ENCODE peak calls at places on chromosomes 5 and 9, in seven cellular contexts. One of them, this sample, is unnamed. For H3K9me3 and H3K4me1, the result is how much of the 10 kb centered on the place peaks cover.

GRCh38 chr5:150103678-150104549 is 17.6 kb upstream of the CSF1R start:
- DNase-seq in PC-3: no peak
- DNase-seq in H9: no peak
- DNase-seq in kidney: no peak
- DNase-seq in effector memory CD4-positive, alpha-beta T cell: no peak
- DNase-seq in tibial artery: no peak
- DNase-seq in pancreas: no peak
- DNase-seq in this sample: no peak

GRCh38 chr5:93100976-93101375 is 480.0 kb downstream of the NR2F1-AS1 start:
- DNase-seq in pancreas: no peak
- DNase-seq in effector memory CD4-positive, alpha-beta T cell: no peak
- DNase-seq in PC-3: no peak
- DNase-seq in kidney: no peak
- DNase-seq in tibial artery: no peak
- DNase-seq in H9: no peak
- DNase-seq in this sample: no peak

GRCh38 chr9:106875548-106875947 is 12.6 kb downstream of the ZNF462 start:
- DNase-seq in kidney: no peak
- DNase-seq in H9: no peak
- DNase-seq in PC-3: peak
- DNase-seq in tibial artery: no peak
- DNase-seq in pancreas: no peak
- DNase-seq in effector memory CD4-positive, alpha-beta T cell: no peak
- DNase-seq in this sample: no peak

GRCh38 chr5:73918791-73919221 is 292.8 kb downstream of the ARHGEF28 start:
- DNase-seq in kidney: no peak
- DNase-seq in H9: no peak
- DNase-seq in tibial artery: no peak
- DNase-seq in pancreas: no peak
- DNase-seq in PC-3: no peak
- DNase-seq in effector memory CD4-positive, alpha-beta T cell: no peak
- DNase-seq in this sample: no peak

GRCh38 chr5:176534640-176535039 is 2.6 kb downstream of the RNF44 start:
- DNase-seq in H9: no peak
- DNase-seq in effector memory CD4-positive, alpha-beta T cell: no peak
- DNase-seq in pancreas: peak
- DNase-seq in tibial artery: no peak
- DNase-seq in kidney: peak
- DNase-seq in PC-3: no peak
- DNase-seq in this sample: no peak

GRCh38 chr5:178895615-178896571 is at the start of gene ZFP2:
- DNase-seq in PC-3: peak
- DNase-seq in pancreas: peak
- DNase-seq in tibial artery: peak
- DNase-seq in H9: peak
- DNase-seq in kidney: peak
- DNase-seq in effector memory CD4-positive, alpha-beta T cell: peak
- DNase-seq in this sample: peak

GRCh38 chr9:79220666-79221065 is 351.1 kb upstream of the TLE4 start:
- DNase-seq in H9: no peak
- DNase-seq in pancreas: no peak
- DNase-seq in PC-3: no peak
- DNase-seq in tibial artery: no peak
- DNase-seq in kidney: no peak
- DNase-seq in effector memory CD4-positive, alpha-beta T cell: no peak
- DNase-seq in this sample: no peak

GRCh38 chr5:1555011-1555807 is 31.4 kb upstream of the LPCAT1 start:
- DNase-seq in PC-3: peak
- DNase-seq in pancreas: no peak
- DNase-seq in kidney: no peak
- DNase-seq in H9: no peak
- DNase-seq in effector memory CD4-positive, alpha-beta T cell: no peak
- DNase-seq in tibial artery: no peak
- DNase-seq in this sample: no peak

GRCh38 chr5:146034605-146035004 is 70.8 kb downstream of the PLAC8L1 start:
- DNase-seq in effector memory CD4-positive, alpha-beta T cell: no peak
- DNase-seq in H9: no peak
- DNase-seq in pancreas: no peak
- DNase-seq in tibial artery: no peak
- DNase-seq in PC-3: no peak
- DNase-seq in kidney: no peak
- DNase-seq in this sample: no peak

GRCh38 chr5:118044169-118044568 is 944.2 kb downstream of the DTWD2 start:
- DNase-seq in H9: no peak
- DNase-seq in pancreas: no peak
- DNase-seq in PC-3: no peak
- DNase-seq in effector memory CD4-positive, alpha-beta T cell: no peak
- DNase-seq in tibial artery: no peak
- DNase-seq in kidney: no peak
- DNase-seq in this sample: no peak

GRCh38 chr5:6820851-6821479 is 107.7 kb downstream of the TENT4A start:
- DNase-seq in effector memory CD4-positive, alpha-beta T cell: peak
- DNase-seq in H9: peak
- DNase-seq in pancreas: no peak
- DNase-seq in PC-3: peak
- DNase-seq in tibial artery: no peak
- DNase-seq in kidney: no peak
- DNase-seq in this sample: no peak

GRCh38 chr9:98438701-98439100 is 183.3 kb upstream of the TBC1D2 start:
- DNase-seq in H9: no peak
- DNase-seq in pancreas: no peak
- DNase-seq in kidney: no peak
- DNase-seq in tibial artery: no peak
- DNase-seq in effector memory CD4-positive, alpha-beta T cell: no peak
- DNase-seq in PC-3: no peak
- DNase-seq in this sample: no peak

GRCh38 chr5:159210306-159210722 is 961 bp upstream of the RNF145 start:
- DNase-seq in PC-3: peak
- DNase-seq in effector memory CD4-positive, alpha-beta T cell: no peak
- DNase-seq in pancreas: no peak
- DNase-seq in tibial artery: no peak
- DNase-seq in H9: no peak
- DNase-seq in kidney: no peak
- DNase-seq in this sample: no peak

GRCh38 chr5:85334-85995 is 6.5 kb upstream of the PLEKHG4B start:
- DNase-seq in PC-3: no peak
- DNase-seq in effector memory CD4-positive, alpha-beta T cell: no peak
- DNase-seq in kidney: no peak
- DNase-seq in tibial artery: no peak
- DNase-seq in H9: no peak
- DNase-seq in pancreas: no peak
- DNase-seq in this sample: no peak

GRCh38 chr5:124742983-124743533 is 3.4 kb downstream of the ZNF608 start:
- DNase-seq in kidney: no peak
- DNase-seq in pancreas: no peak
- DNase-seq in effector memory CD4-positive, alpha-beta T cell: no peak
- DNase-seq in PC-3: peak
- DNase-seq in tibial artery: no peak
- DNase-seq in H9: no peak
- DNase-seq in this sample: peak

GRCh38 chr5:143057580-143057999 is 287.4 kb downstream of the ARHGAP26 start:
- DNase-seq in PC-3: no peak
- DNase-seq in H9: no peak
- DNase-seq in tibial artery: no peak
- DNase-seq in pancreas: no peak
- DNase-seq in kidney: no peak
- DNase-seq in effector memory CD4-positive, alpha-beta T cell: no peak
- DNase-seq in this sample: no peak

GRCh38 chr5:65050826-65051498 is 282.2 kb downstream of the CWC27 start:
- DNase-seq in PC-3: no peak
- DNase-seq in tibial artery: no peak
- DNase-seq in H9: no peak
- DNase-seq in pancreas: no peak
- DNase-seq in kidney: no peak
- DNase-seq in effector memory CD4-positive, alpha-beta T cell: no peak
- DNase-seq in this sample: no peak

GRCh38 chr5:180464603-180464970 is 29.6 kb upstream of the CNOT6 start:
- DNase-seq in H9: no peak
- DNase-seq in pancreas: no peak
- DNase-seq in effector memory CD4-positive, alpha-beta T cell: no peak
- DNase-seq in PC-3: peak
- DNase-seq in kidney: no peak
- DNase-seq in tibial artery: no peak
- DNase-seq in this sample: no peak

DNA sequence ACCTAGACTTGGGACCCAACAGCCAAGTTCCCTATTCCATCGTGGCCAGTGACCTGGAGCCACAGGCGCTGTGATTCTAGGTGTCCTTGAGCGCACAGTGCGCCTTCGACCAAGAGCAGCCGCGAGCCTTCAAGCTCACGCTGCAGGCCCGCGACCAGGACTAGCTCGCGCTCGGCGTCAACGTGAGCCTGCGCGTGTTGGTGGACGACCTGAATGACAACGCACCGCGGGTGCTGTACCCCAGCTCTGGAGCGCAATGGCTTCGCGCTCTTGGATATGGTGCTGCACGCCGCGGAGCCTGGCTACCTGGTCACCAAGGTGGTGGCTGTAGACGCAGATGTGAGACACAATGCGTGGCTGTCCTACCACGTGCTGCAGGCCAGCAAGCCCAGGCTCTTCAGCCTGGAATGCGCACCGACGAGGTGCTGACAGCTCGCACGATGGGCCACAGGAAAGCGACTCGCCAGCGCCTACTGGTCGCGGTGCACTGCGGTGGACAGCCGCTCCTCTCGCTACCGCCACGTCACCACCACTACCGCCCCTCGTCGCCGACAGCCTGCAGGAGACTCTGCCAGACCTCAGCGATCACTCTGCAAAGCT is 11.4 kb downstream of the PCDHGA12 start:
- DNase-seq in pancreas: peak
- DNase-seq in kidney: no peak
- DNase-seq in H9: no peak
- DNase-seq in PC-3: no peak
- DNase-seq in tibial artery: no peak
- DNase-seq in effector memory CD4-positive, alpha-beta T cell: no peak
- DNase-seq in this sample: no peak
- H3K9me3 ChIP-seq in pancreas: under half
- H3K9me3 ChIP-seq in kidney: under half
- H3K9me3 ChIP-seq in H9: under half
- H3K9me3 ChIP-seq in PC-3: under half
- H3K9me3 ChIP-seq in tibial artery: half or more
- H3K9me3 ChIP-seq in effector memory CD4-positive, alpha-beta T cell: under half
- H3K9me3 ChIP-seq in this sample: under half

GRCh38 chr5:136027316-136027715 is 1.5 kb upstream of the TGFBI start:
- DNase-seq in tibial artery: no peak
- DNase-seq in pancreas: no peak
- DNase-seq in PC-3: no peak
- DNase-seq in effector memory CD4-positive, alpha-beta T cell: no peak
- DNase-seq in H9: no peak
- DNase-seq in kidney: no peak
- DNase-seq in this sample: no peak

GRCh38 chr5:136028782-136029742 is at the start of gene TGFBI:
- DNase-seq in pancreas: peak
- DNase-seq in PC-3: peak
- DNase-seq in effector memory CD4-positive, alpha-beta T cell: peak
- DNase-seq in kidney: peak
- DNase-seq in H9: peak
- DNase-seq in tibial artery: peak
- DNase-seq in this sample: peak

GRCh38 chr5:136030252-136030651 is 1.5 kb downstream of the TGFBI start:
- DNase-seq in PC-3: no peak
- DNase-seq in kidney: no peak
- DNase-seq in H9: no peak
- DNase-seq in effector memory CD4-positive, alpha-beta T cell: no peak
- DNase-seq in pancreas: no peak
- DNase-seq in tibial artery: peak
- DNase-seq in this sample: no peak

GRCh38 chr5:136026636-136027035 is 2.2 kb upstream of the TGFBI start:
- DNase-seq in PC-3: no peak
- DNase-seq in pancreas: no peak
- DNase-seq in H9: peak
- DNase-seq in tibial artery: no peak
- DNase-seq in kidney: no peak
- DNase-seq in effector memory CD4-positive, alpha-beta T cell: no peak
- DNase-seq in this sample: no peak

GRCh38 chr5:136028090-136028489 is 698 bp upstream of the TGFBI start:
- DNase-seq in kidney: no peak
- DNase-seq in pancreas: no peak
- DNase-seq in tibial artery: peak
- DNase-seq in H9: no peak
- DNase-seq in effector memory CD4-positive, alpha-beta T cell: no peak
- DNase-seq in PC-3: no peak
- DNase-seq in this sample: no peak
- H3K4me1 ChIP-seq in kidney: under half
- H3K4me1 ChIP-seq in pancreas: under half
- H3K4me1 ChIP-seq in tibial artery: half or more
- H3K4me1 ChIP-seq in H9: under half
- H3K4me1 ChIP-seq in effector memory CD4-positive, alpha-beta T cell: under half
- H3K4me1 ChIP-seq in PC-3: under half
- H3K4me1 ChIP-seq in this sample: under half

GRCh38 chr5:17619353-17619752 is 9.2 kb downstream of the TAF11L12 start:
- DNase-seq in tibial artery: no peak
- DNase-seq in PC-3: peak
- DNase-seq in kidney: no peak
- DNase-seq in pancreas: no peak
- DNase-seq in effector memory CD4-positive, alpha-beta T cell: no peak
- DNase-seq in H9: no peak
- DNase-seq in this sample: no peak
- H3K9me3 ChIP-seq in tibial artery: under half
- H3K9me3 ChIP-seq in PC-3: under half
- H3K9me3 ChIP-seq in kidney: under half
- H3K9me3 ChIP-seq in pancreas: under half
- H3K9me3 ChIP-seq in effector memory CD4-positive, alpha-beta T cell: under half
- H3K9me3 ChIP-seq in H9: under half
- H3K9me3 ChIP-seq in this sample: under half

GRCh38 chr9:93023521-93023815 is 35.0 kb upstream of the SUSD3 start:
- DNase-seq in effector memory CD4-positive, alpha-beta T cell: no peak
- DNase-seq in pancreas: peak
- DNase-seq in kidney: no peak
- DNase-seq in H9: no peak
- DNase-seq in tibial artery: no peak
- DNase-seq in PC-3: no peak
- DNase-seq in this sample: no peak

GRCh38 chr9:93020151-93020550 is 38.4 kb upstream of the SUSD3 start:
- DNase-seq in kidney: peak
- DNase-seq in tibial artery: no peak
- DNase-seq in H9: no peak
- DNase-seq in PC-3: no peak
- DNase-seq in effector memory CD4-positive, alpha-beta T cell: no peak
- DNase-seq in pancreas: peak
- DNase-seq in this sample: no peak

GRCh38 chr9:93020785-93021670 is 37.5 kb upstream of the SUSD3 start:
- DNase-seq in tibial artery: no peak
- DNase-seq in kidney: no peak
- DNase-seq in pancreas: peak
- DNase-seq in H9: no peak
- DNase-seq in effector memory CD4-positive, alpha-beta T cell: peak
- DNase-seq in PC-3: no peak
- DNase-seq in this sample: no peak

GRCh38 chr9:93022721-93023520 is 35.6 kb upstream of the SUSD3 start:
- DNase-seq in pancreas: peak
- DNase-seq in kidney: peak
- DNase-seq in tibial artery: no peak
- DNase-seq in PC-3: no peak
- DNase-seq in H9: no peak
- DNase-seq in effector memory CD4-positive, alpha-beta T cell: no peak
- DNase-seq in this sample: no peak

DNA sequence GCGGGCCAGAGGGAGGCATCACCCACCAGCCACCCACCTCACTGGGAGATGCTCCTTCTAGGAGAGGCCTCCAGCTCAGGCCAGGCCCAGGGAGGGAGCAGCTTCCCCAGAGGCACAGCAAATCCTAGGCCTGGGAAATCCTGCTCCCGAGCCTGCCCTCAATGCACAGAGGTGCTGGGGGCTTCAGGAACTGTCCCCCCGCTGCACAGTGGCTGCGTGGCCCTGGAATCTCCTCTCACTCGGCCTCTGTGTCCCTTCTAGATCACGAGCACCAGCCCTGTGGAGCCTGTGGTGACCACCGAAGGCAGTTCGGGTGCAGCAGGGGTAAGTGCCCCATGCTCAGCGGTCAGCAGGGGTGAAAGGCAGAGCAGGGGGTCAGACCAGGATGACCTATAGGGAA is 36.4 kb upstream of the SUSD3 start:
- DNase-seq in PC-3: no peak
- DNase-seq in kidney: no peak
- DNase-seq in H9: no peak
- DNase-seq in effector memory CD4-positive, alpha-beta T cell: no peak
- DNase-seq in tibial artery: no peak
- DNase-seq in pancreas: peak
- DNase-seq in this sample: no peak
- H3K4me1 ChIP-seq in PC-3: under half
- H3K4me1 ChIP-seq in kidney: under half
- H3K4me1 ChIP-seq in H9: under half
- H3K4me1 ChIP-seq in effector memory CD4-positive, alpha-beta T cell: half or more
- H3K4me1 ChIP-seq in tibial artery: under half
- H3K4me1 ChIP-seq in pancreas: under half
- H3K4me1 ChIP-seq in this sample: under half

This sample was measured in prostate gland.